ENCODE peak calls at places on chromosome 10, in four cellular contexts. L is activated T-cell treated with anti-CD3 and anti-CD28 coated beads for 1 hour; I is activated CD4-positive, alpha-beta T cell treated with anti-CD3 and anti-CD28 coated beads for 36 hours; C is EL. D is an unnamed sample.

GRCh38 chr10:108166401-108166800 is 1001.9 kb upstream of the SORCS1 start:
- DNase-seq in L (no peak), I (no peak), C (no peak), D (no peak)

GRCh38 chr10:104293021-104293420 is 24.0 kb downstream of the GSTO2 start:
- DNase-seq in L (no peak), I (no peak), C (peak), D (peak)

GRCh38 chr10:123611243-123611642 is 54.9 kb upstream of the GPR26 start:
- DNase-seq in L (no peak), I (no peak), C (no peak), D (no peak)

GRCh38 chr10:1485357-1485756 is 252.0 kb downstream of the ADARB2 start:
- DNase-seq in L (no peak), I (no peak), C (no peak), D (no peak)

GRCh38 chr10:28632597-28632940 is 44.8 kb upstream of the BAMBI start:
- DNase-seq in L (no peak), I (no peak), C (no peak), D (no peak)

GRCh38 chr10:126063353-126063791 is 167.0 kb downstream of the FANK1 start:
- DNase-seq in L (no peak), I (no peak), C (peak), D (peak)

GRCh38 chr10:100810091-100810834 is 64.9 kb downstream of the PAX2 start:
- DNase-seq in L (no peak), I (no peak), C (no peak), D (no peak)

GRCh38 chr10:14553434-14553833 is 221.3 kb downstream of the FAM107B start:
- DNase-seq in L (no peak), I (no peak), C (peak), D (peak)

GRCh38 chr10:44725404-44725803 is 185.7 kb upstream of the TMEM72 start:
- DNase-seq in L (no peak), I (no peak), C (peak), D (no peak)

GRCh38 chr10:132528064-132528800 is 9.4 kb upstream of the INPP5A start:
- DNase-seq in L (no peak), I (no peak), C (no peak), D (no peak)

GRCh38 chr10:58666024-58666423 is 153.4 kb downstream of the BICC1 start:
- DNase-seq in L (no peak), I (no peak), C (no peak), D (peak)

GRCh38 chr10:60524541-60524940 is 134.9 kb upstream of the ANK3 start:
- DNase-seq in L (no peak), I (peak), C (peak), D (peak)

GRCh38 chr10:132387723-132388210 is 9.2 kb upstream of the PWWP2B start:
- DNase-seq in L (peak), I (peak), C (peak), D (peak)

GRCh38 chr10:111707066-111707465 is 476.5 kb downstream of the GPAM start:
- DNase-seq in L (no peak), I (no peak), C (no peak), D (no peak)

D was measured in astrocyte of the spinal cord.